ENCODE peak calls at places on chromosomes 3 and 15, in eight cellular contexts. W is hippocampal formation; O is activated naive CD8-positive, alpha-beta T cell treated with anti-CD3 and anti-CD28 coated beads for 36 hours; M is NCI-H524; G is stimulated activated naive CD8-positive, alpha-beta T cell treated with anti-CD3 and anti-CD28 coated beads, Interleukin-15, Interleukin-2, amounts not matched to agents 100 U/mL and 50 U/mL, for 24 hours; F is astrocyte of the hippocampus; B is dermis microvascular lymphatic vessel endothelial cell; J is fibroblast of pulmonary artery. A is an unnamed sample.

GRCh38 chr15:92954578-92954977 is 54.5 kb downstream of the CHD2 start:
- DNase-seq in W (no peak), O (no peak), M (no peak), G (no peak), F (no peak), B (peak), J (no peak), A (no peak)

GRCh38 chr15:69987492-69988482 is 109.9 kb downstream of the TLE3 start:
- DNase-seq in W (no peak), O (no peak), M (no peak), G (no peak), F (no peak), B (no peak), J (no peak), A (no peak)

GRCh38 chr3:23253214-23253613 is 50.1 kb downstream of the UBE2E2 start:
- DNase-seq in W (no peak), O (no peak), M (no peak), G (no peak), F (no peak), B (no peak), J (no peak), A (no peak)

GRCh38 chr3:8110966-8111798 is 390.4 kb upstream of the LMCD1 start:
- DNase-seq in W (peak), O (peak), M (peak), G (peak), F (peak), B (peak), J (peak), A (peak)

GRCh38 chr15:78990278-78990677 is 45.4 kb upstream of the CTSH start:
- DNase-seq in W (no peak), O (no peak), M (no peak), G (no peak), F (no peak), B (no peak), J (no peak), A (no peak)

GRCh38 chr3:45321607-45322391 is 66.6 kb upstream of the LARS2 start:
- DNase-seq in W (no peak), O (no peak), M (no peak), G (no peak), F (peak), B (no peak), J (no peak), A (no peak)

GRCh38 chr3:12990781-12991480 is 82.3 kb downstream of the IQSEC1 start:
- DNase-seq in W (no peak), O (no peak), M (peak), G (no peak), F (peak), B (no peak), J (peak), A (peak)

GRCh38 chr15:68417051-68417450 is 14.9 kb downstream of the ITGA11 start:
- DNase-seq in W (no peak), O (no peak), M (no peak), G (no peak), F (no peak), B (no peak), J (no peak), A (no peak)

GRCh38 chr15:67109141-67110034 is 44.0 kb downstream of the SMAD3 start:
- DNase-seq in W (no peak), O (no peak), M (no peak), G (peak), F (peak), B (peak), J (peak), A (peak)

GRCh38 chr3:143237036-143237688 is 117.6 kb downstream of the CHST2 start:
- DNase-seq in W (no peak), O (no peak), M (no peak), G (no peak), F (peak), B (no peak), J (no peak), A (no peak)

GRCh38 chr3:10964537-10965167 is 27.9 kb upstream of the SLC6A1 start:
- DNase-seq in W (no peak), O (no peak), M (no peak), G (no peak), F (peak), B (peak), J (peak), A (peak)

A was measured in brain microvascular endothelial cell.